ENCODE peak calls at places on chromosomes 5 and 9, in six cellular contexts. H is aorta, F is SK-MEL-5, Y is pons, J is neural crest cell, Q is iris pigment epithelial cell. O is an unnamed sample.

GRCh38 chr5:155780274-155780673 is 546.7 kb upstream of the SGCD start:
- DNase-seq in H (no peak), J (no peak), F (no peak), Y (no peak), Q (no peak), O (no peak)

GRCh38 chr5:1751026-1751863 is 48.4 kb downstream of the MRPL36 start:
- DNase-seq in H (peak), F (no peak), J (no peak), Y (no peak), Q (no peak), O (no peak)

GRCh38 chr5:60639544-60639943 is 60.4 kb downstream of the DEPDC1B start:
- DNase-seq in H (no peak), J (no peak), Y (no peak), F (no peak), Q (no peak), O (no peak)

GRCh38 chr9:128420060-128420650 is 502 bp upstream of the CERCAM start:
- DNase-seq in F (peak), Y (peak), J (peak), Q (peak), H (peak), O (peak)

GRCh38 chr9:110146371-110146770 is 61.6 kb downstream of the C9orf152 start:
- DNase-seq in H (no peak), J (no peak), F (no peak), Y (no peak), Q (no peak), O (no peak)

GRCh38 chr5:134438641-134439621 is 27.2 kb upstream of the CDKN2AIPNL start:
- DNase-seq in F (peak), Y (peak), Q (peak), J (no peak), H (peak), O (no peak)

GRCh38 chr9:79570449-79571308 is 1.1 kb upstream of the TLE4 start:
- DNase-seq in Y (no peak), F (no peak), Q (peak), J (peak), H (peak), O (peak)

GRCh38 chr5:32092938-32093812 is 80.9 kb downstream of the GOLPH3 start:
- DNase-seq in Y (peak), Q (peak), H (no peak), J (peak), F (peak), O (peak)

GRCh38 chr5:142293486-142293885 is 31.3 kb downstream of the SPRY4 start:
- DNase-seq in J (no peak), Q (no peak), F (no peak), Y (no peak), H (no peak), O (no peak)

GRCh38 chr5:32942225-32942989 is 231.3 kb downstream of the NPR3 start:
- DNase-seq in J (no peak), F (peak), Y (no peak), Q (peak), H (no peak), O (no peak)

GRCh38 chr5:95285406-95285761 is 490 bp upstream of the MCTP1 start:
- DNase-seq in Q (peak), Y (no peak), H (no peak), J (no peak), F (no peak), O (no peak)

GRCh38 chr9:77663754-77664153 is 15.6 kb upstream of the GNA14 start:
- DNase-seq in H (peak), J (no peak), F (no peak), Y (peak), Q (peak), O (no peak)

GRCh38 chr9:128026255-128027165 is 40.6 kb downstream of the NAIF1 start:
- DNase-seq in Y (no peak), J (no peak), Q (peak), F (peak), H (peak), O (no peak)

GRCh38 chr9:37293664-37294524 is 128.6 kb upstream of the GRHPR start:
- DNase-seq in H (no peak), Q (peak), Y (no peak), F (peak), J (no peak), O (peak)

GRCh38 chr5:65334077-65334476 is 147.6 kb downstream of the ADAMTS6 start:
- DNase-seq in J (no peak), H (no peak), Y (no peak), Q (no peak), F (no peak), O (no peak)

GRCh38 chr5:177232761-177233160 is 70.8 kb downstream of the RAB24 start:
- DNase-seq in Q (peak), Y (no peak), H (no peak), F (no peak), J (no peak), O (no peak)

GRCh38 chr9:27377147-27377807 is 80.3 kb upstream of the EQTN start:
- DNase-seq in F (no peak), H (no peak), J (no peak), Y (no peak), Q (no peak), O (no peak)

GRCh38 chr5:142151436-142152382 is 43.1 kb downstream of the NDFIP1 start:
- DNase-seq in F (peak), J (peak), Q (peak), H (peak), Y (peak), O (peak)

O was measured in COLO829.